ENCODE peak calls at places on chromosomes 1 and 21, in eight cellular contexts. V is H9, B is endothelial cell, Z is left lung, O is left ventricle myocardium inferior, A is WTC11, T is AG09319, H is progenitor cell of endocrine pancreas. G is an unnamed sample.

GRCh38 chr21:15293251-15293650 is 228.5 kb upstream of the NRIP1 start:
- DNase-seq in V (no peak), B (no peak), Z (no peak), O (no peak), A (no peak), T (peak), H (no peak), G (no peak)

GRCh38 chr1:6888268-6888667 is 103.0 kb downstream of the CAMTA1 start:
- DNase-seq in V (no peak), B (no peak), Z (no peak), O (no peak), A (no peak), T (no peak), H (no peak), G (no peak)

GRCh38 chr1:32928285-32928684 is 27.1 kb upstream of the TMEM54 start:
- DNase-seq in V (no peak), B (no peak), Z (no peak), O (no peak), A (no peak), T (no peak), H (no peak), G (no peak)

GRCh38 chr1:244057474-244058385 is 6.6 kb downstream of the ZBTB18 start:
- DNase-seq in V (no peak), B (no peak), Z (no peak), O (no peak), A (no peak), T (no peak), H (no peak), G (no peak)

GRCh38 chr21:25895565-25896205 is 160.9 kb downstream of the GABPA start:
- DNase-seq in V (no peak), B (no peak), Z (no peak), O (no peak), A (no peak), T (no peak), H (no peak), G (no peak)

GRCh38 chr1:51316764-51317120 is 13.6 kb downstream of the TTC39A start:
- DNase-seq in V (no peak), B (no peak), Z (no peak), O (no peak), A (no peak), T (no peak), H (no peak), G (no peak)

GRCh38 chr1:25008192-25008485 is 78.1 kb upstream of the RUNX3 start:
- DNase-seq in V (no peak), B (no peak), Z (no peak), O (no peak), A (no peak), T (no peak), H (no peak), G (no peak)

GRCh38 chr1:53620620-53620957 is 118.4 kb downstream of the GLIS1 start:
- DNase-seq in V (no peak), B (no peak), Z (peak), O (no peak), A (no peak), T (no peak), H (no peak), G (no peak)

GRCh38 chr1:111789077-111789476 is 33.4 kb downstream of the DDX20 start:
- DNase-seq in V (no peak), B (no peak), Z (no peak), O (no peak), A (no peak), T (no peak), H (no peak), G (no peak)

GRCh38 chr1:1162597-1163537 is 10.8 kb upstream of the TTLL10 start:
- DNase-seq in V (peak), B (no peak), Z (peak), O (no peak), A (peak), T (no peak), H (peak), G (no peak)

GRCh38 chr21:41894922-41895557 is 15.9 kb upstream of the PRDM15 start:
- DNase-seq in V (no peak), B (no peak), Z (no peak), O (no peak), A (no peak), T (peak), H (no peak), G (no peak)

GRCh38 chr1:17875882-17876280 is 120.7 kb downstream of the ACTL8 start:
- DNase-seq in V (no peak), B (no peak), Z (no peak), O (peak), A (no peak), T (no peak), H (no peak), G (no peak)

GRCh38 chr1:242813490-242814091 is 289.1 kb upstream of the PLD5 start:
- DNase-seq in V (no peak), B (no peak), Z (no peak), O (no peak), A (no peak), T (no peak), H (no peak), G (no peak)

GRCh38 chr21:26067836-26068401 is 102.7 kb downstream of the APP start:
- DNase-seq in V (no peak), B (no peak), Z (no peak), O (no peak), A (no peak), T (no peak), H (no peak), G (no peak)

GRCh38 chr1:216846339-216846738 is 123.1 kb upstream of the ESRRG start:
- DNase-seq in V (no peak), B (no peak), Z (no peak), O (no peak), A (no peak), T (no peak), H (no peak), G (no peak)

GRCh38 chr21:42009018-42009830 is 936 bp downstream of the ZBTB21 start:
- DNase-seq in V (peak), B (peak), Z (peak), O (peak), A (peak), T (peak), H (peak), G (peak)

GRCh38 chr1:113253979-113254378 is 136.3 kb upstream of the MAGI3 start:
- DNase-seq in V (no peak), B (no peak), Z (no peak), O (no peak), A (no peak), T (no peak), H (no peak), G (no peak)

GRCh38 chr1:212328248-212328647 is 43.0 kb downstream of the PPP2R5A start:
- DNase-seq in V (no peak), B (no peak), Z (no peak), O (no peak), A (no peak), T (no peak), H (no peak), G (no peak)

GRCh38 chr1:100009458-100009857 is 39.7 kb downstream of the SLC35A3 start:
- DNase-seq in V (no peak), B (no peak), Z (no peak), O (no peak), A (no peak), T (no peak), H (no peak), G (no peak)

DNA sequence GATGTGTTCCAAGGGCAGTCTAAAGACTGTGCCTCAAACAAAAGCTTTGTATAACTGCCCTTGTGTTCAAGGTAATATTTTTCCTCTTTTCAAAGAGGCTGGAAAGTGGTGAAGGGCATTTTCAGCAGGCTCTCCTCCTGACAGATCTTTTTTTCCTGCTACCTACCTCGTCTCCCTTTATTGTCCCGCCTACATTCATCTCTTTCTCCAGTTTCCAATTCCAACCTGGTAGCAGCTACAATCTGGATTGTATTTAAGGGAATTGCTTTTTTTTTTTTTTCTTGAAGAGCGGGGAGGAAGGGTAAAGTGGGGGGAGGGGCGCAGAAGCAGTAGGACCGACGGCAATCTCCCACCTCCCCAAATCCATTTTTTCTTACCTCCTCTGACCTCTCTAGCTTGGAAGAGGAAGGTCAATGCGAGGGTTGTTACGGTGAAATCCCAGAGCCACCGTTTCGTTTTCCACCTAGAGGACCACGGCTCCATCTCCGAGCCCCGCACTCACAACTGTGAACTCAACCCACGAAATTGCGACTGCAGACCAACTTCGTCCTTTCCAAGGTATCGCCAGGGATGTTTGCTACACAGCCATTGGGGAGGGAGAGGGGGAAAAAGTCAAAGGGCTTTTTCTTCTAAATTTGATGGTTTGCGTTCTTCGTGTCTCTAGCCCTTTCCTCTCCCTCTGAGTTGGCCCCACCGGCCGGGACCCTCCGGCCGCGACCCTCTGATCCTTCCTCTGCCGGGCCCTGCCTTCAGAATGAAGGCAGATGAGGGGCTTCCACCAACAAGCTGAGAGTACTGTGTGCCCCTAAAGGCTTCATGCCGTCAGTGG is at the start of gene COL11A1:
- DNase-seq in V (no peak), B (peak), Z (no peak), O (no peak), A (peak), T (no peak), H (no peak), G (no peak)
- TF ChIP-seq CTCF in V (no peak), B (no peak), Z (no peak), O (no peak), A (no peak), T (no peak), H (no peak), G (no peak)

GRCh38 chr1:204479387-204480136 is 15.0 kb downstream of the PIK3C2B start:
- DNase-seq in V (no peak), B (no peak), Z (no peak), O (no peak), A (no peak), T (no peak), H (no peak), G (no peak)

GRCh38 chr1:204476563-204476962 is 18.0 kb downstream of the PIK3C2B start:
- DNase-seq in V (no peak), B (no peak), Z (no peak), O (no peak), A (no peak), T (no peak), H (no peak), G (no peak)

GRCh38 chr1:204478921-204479320 is 15.7 kb downstream of the PIK3C2B start:
- DNase-seq in V (no peak), B (no peak), Z (no peak), O (no peak), A (no peak), T (no peak), H (no peak), G (no peak)

GRCh38 chr1:204477036-204477740 is 17.4 kb downstream of the PIK3C2B start:
- DNase-seq in V (no peak), B (no peak), Z (no peak), O (no peak), A (no peak), T (no peak), H (no peak), G (no peak)

GRCh38 chr1:204478166-204478899 is 16.3 kb downstream of the PIK3C2B start:
- DNase-seq in V (no peak), B (no peak), Z (no peak), O (no peak), A (no peak), T (no peak), H (no peak), G (no peak)
- TF ChIP-seq CTCF in V (peak), B (no peak), Z (no peak), O (no peak), A (no peak), T (no peak), H (no peak), G (no peak)

GRCh38 chr1:52366517-52366827 is 467 bp upstream of the CC2D1B start:
- DNase-seq in V (no peak), B (no peak), Z (no peak), O (no peak), A (no peak), T (no peak), H (no peak), G (no peak)

GRCh38 chr1:52367272-52367671 is 1.3 kb upstream of the CC2D1B start:
- DNase-seq in V (no peak), B (no peak), Z (no peak), O (no peak), A (no peak), T (no peak), H (no peak), G (no peak)

GRCh38 chr1:52365746-52366516 is at the start of gene CC2D1B:
- DNase-seq in V (peak), B (peak), Z (peak), O (peak), A (peak), T (peak), H (peak), G (peak)

GRCh38 chr1:52365091-52365745 is 787 bp downstream of the CC2D1B start:
- DNase-seq in V (peak), B (no peak), Z (peak), O (peak), A (peak), T (peak), H (no peak), G (peak)

DNA sequence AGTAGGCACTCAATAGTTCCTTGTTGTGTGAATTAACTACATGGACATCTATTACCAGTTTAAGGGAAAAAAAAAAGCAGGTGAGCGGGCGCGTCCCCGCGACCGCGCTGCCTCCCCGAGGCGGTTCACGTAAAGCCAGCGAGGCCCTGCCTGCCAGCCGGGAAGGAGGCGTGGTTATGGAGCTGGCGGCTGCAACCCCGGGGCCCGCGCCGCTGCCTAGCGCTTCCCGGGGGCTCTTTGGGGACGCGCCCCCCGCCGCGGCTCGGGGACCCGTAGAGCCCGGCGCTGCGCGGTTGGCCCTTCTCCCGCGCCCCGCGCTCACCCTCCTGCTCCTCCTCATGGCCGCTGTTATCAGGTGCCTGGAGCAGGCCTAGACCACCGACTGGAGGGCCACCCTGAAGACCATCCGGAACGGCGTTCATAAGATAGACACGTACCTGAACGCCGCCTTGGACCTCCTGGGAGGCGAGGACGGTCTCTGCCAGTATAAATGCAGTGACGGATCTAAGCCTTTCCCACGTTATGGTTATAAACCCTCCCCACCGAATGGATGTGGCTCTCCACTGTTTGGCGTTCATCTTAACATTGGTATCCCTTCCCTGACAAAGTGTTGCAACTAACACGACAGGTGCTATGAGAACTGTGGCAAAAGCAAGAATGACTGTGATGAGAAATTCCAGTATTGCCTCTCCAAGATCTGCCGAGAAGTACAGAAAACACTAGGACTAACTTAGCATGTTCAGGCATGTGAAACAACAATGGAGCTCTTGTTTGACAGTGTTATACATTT is 2.6 kb upstream of the CC2D1B start:
- DNase-seq in V (peak), B (peak), Z (peak), O (peak), A (peak), T (no peak), H (peak), G (no peak)
- TF ChIP-seq CTCF in V (peak), B (no peak), Z (no peak), O (peak), A (no peak), T (no peak), H (peak), G (no peak)

GRCh38 chr1:46303038-46303871 is at the start of the genes LRRC41 and UQCRH:
- DNase-seq in V (peak), B (peak), Z (peak), O (peak), A (peak), T (peak), H (peak), G (peak)
- TF ChIP-seq CTCF in V (peak), B (no peak), Z (no peak), O (no peak), A (no peak), T (no peak), H (no peak), G (no peak)

GRCh38 chr1:235329139-235329808 is 904 bp downstream of the GGPS1 start:
- DNase-seq in V (no peak), B (peak), Z (peak), O (no peak), A (peak), T (no peak), H (peak), G (no peak)
- TF ChIP-seq CTCF in V (peak), B (no peak), Z (no peak), O (no peak), A (no peak), T (peak), H (no peak), G (no peak)

DNA sequence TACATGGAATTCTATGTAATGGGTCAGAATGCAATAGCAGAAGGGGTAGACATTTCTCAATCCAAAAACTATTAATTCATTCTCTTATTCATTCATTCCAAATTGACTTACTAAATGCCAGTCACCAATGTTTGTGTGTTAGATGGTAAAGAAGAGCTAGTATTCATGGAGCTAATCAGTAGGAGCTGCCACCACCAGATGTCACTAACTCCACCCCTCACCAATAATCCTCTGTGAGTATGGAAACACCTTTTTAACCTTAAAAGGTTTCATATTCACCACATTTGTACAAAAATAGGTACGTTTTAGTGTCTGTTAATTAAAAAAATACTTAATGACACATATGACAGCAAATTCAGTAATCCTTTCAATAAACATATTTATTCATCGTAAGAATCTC is 131.8 kb upstream of the PKN2 start:
- DNase-seq in V (no peak), B (no peak), Z (no peak), O (no peak), A (no peak), T (no peak), H (no peak), G (no peak)
- TF ChIP-seq CTCF in V (peak), B (no peak), Z (no peak), O (no peak), A (no peak), T (no peak), H (no peak), G (no peak)

GRCh38 chr1:226109829-226110248 is 47.3 kb downstream of the H3-3A start:
- DNase-seq in V (peak), B (peak), Z (peak), O (peak), A (peak), T (peak), H (peak), G (peak)
- TF ChIP-seq CTCF in V (peak), B (no peak), Z (no peak), O (peak), A (no peak), T (no peak), H (no peak), G (no peak)